ENCODE peak calls at places on chromosome 14, in four cellular contexts. One of them, this sample, is unnamed.

GRCh38 chr14:77498120-77498979 is at the start of gene ISM2:
- DNase-seq in DMS 273 treated with DMSO at 0.1 percent for 48 hours: no peak
- DNase-seq in A549: peak
- DNase-seq in stimulated activated CD8-positive, alpha-beta memory T cell treated with anti-CD3 and anti-CD28 coated beads, Interleukin-15, amount 100 ng/mL, for 1 hour: no peak
- DNase-seq in this sample: no peak

GRCh38 chr14:95319312-95320075 is at the start of gene CLMN:
- DNase-seq in DMS 273 treated with DMSO at 0.1 percent for 48 hours: no peak
- DNase-seq in A549: peak
- DNase-seq in stimulated activated CD8-positive, alpha-beta memory T cell treated with anti-CD3 and anti-CD28 coated beads, Interleukin-15, amount 100 ng/mL, for 1 hour: no peak
- DNase-seq in this sample: no peak

GRCh38 chr14:54778618-54779017 is 124.0 kb downstream of the GCH1 start:
- DNase-seq in stimulated activated CD8-positive, alpha-beta memory T cell treated with anti-CD3 and anti-CD28 coated beads, Interleukin-15, amount 100 ng/mL, for 1 hour: no peak
- DNase-seq in DMS 273 treated with DMSO at 0.1 percent for 48 hours: no peak
- DNase-seq in A549: no peak
- DNase-seq in this sample: no peak

GRCh38 chr14:24848427-24848826 is 201.5 kb downstream of the STXBP6 start:
- DNase-seq in DMS 273 treated with DMSO at 0.1 percent for 48 hours: no peak
- DNase-seq in stimulated activated CD8-positive, alpha-beta memory T cell treated with anti-CD3 and anti-CD28 coated beads, Interleukin-15, amount 100 ng/mL, for 1 hour: no peak
- DNase-seq in A549: no peak
- DNase-seq in this sample: no peak

GRCh38 chr14:105854600-105855245 is 328.3 kb downstream of the TMEM121 start:
- DNase-seq in DMS 273 treated with DMSO at 0.1 percent for 48 hours: no peak
- DNase-seq in A549: no peak
- DNase-seq in stimulated activated CD8-positive, alpha-beta memory T cell treated with anti-CD3 and anti-CD28 coated beads, Interleukin-15, amount 100 ng/mL, for 1 hour: no peak
- DNase-seq in this sample: no peak

GRCh38 chr14:104278214-104278534 is 139.8 kb downstream of the KIF26A start:
- DNase-seq in A549: no peak
- DNase-seq in stimulated activated CD8-positive, alpha-beta memory T cell treated with anti-CD3 and anti-CD28 coated beads, Interleukin-15, amount 100 ng/mL, for 1 hour: no peak
- DNase-seq in DMS 273 treated with DMSO at 0.1 percent for 48 hours: no peak
- DNase-seq in this sample: no peak

GRCh38 chr14:77264466-77265186 is 6.4 kb downstream of the NGB start:
- DNase-seq in DMS 273 treated with DMSO at 0.1 percent for 48 hours: peak
- DNase-seq in stimulated activated CD8-positive, alpha-beta memory T cell treated with anti-CD3 and anti-CD28 coated beads, Interleukin-15, amount 100 ng/mL, for 1 hour: no peak
- DNase-seq in A549: no peak
- DNase-seq in this sample: peak

GRCh38 chr14:105472496-105472991 is 2.1 kb upstream of the CRIP2 start:
- DNase-seq in DMS 273 treated with DMSO at 0.1 percent for 48 hours: peak
- DNase-seq in stimulated activated CD8-positive, alpha-beta memory T cell treated with anti-CD3 and anti-CD28 coated beads, Interleukin-15, amount 100 ng/mL, for 1 hour: no peak
- DNase-seq in A549: no peak
- DNase-seq in this sample: no peak

GRCh38 chr14:36256131-36256801 is 64.2 kb downstream of the MBIP start:
- DNase-seq in stimulated activated CD8-positive, alpha-beta memory T cell treated with anti-CD3 and anti-CD28 coated beads, Interleukin-15, amount 100 ng/mL, for 1 hour: no peak
- DNase-seq in DMS 273 treated with DMSO at 0.1 percent for 48 hours: no peak
- DNase-seq in A549: no peak
- DNase-seq in this sample: no peak

GRCh38 chr14:94768521-94769412 is 1.1 kb downstream of the GSC start:
- DNase-seq in DMS 273 treated with DMSO at 0.1 percent for 48 hours: no peak
- DNase-seq in stimulated activated CD8-positive, alpha-beta memory T cell treated with anti-CD3 and anti-CD28 coated beads, Interleukin-15, amount 100 ng/mL, for 1 hour: no peak
- DNase-seq in A549: peak
- DNase-seq in this sample: no peak